ENCODE peak calls at places on chromosomes 7 and 10, in eight cellular contexts. R, B, S, F, G, L, A and V are unnamed samples. For H3K36me3, the result is how much of the 10 kb centered on the place peaks cover.

GRCh38 chr7:128931186-128931798 is 6.4 kb upstream of the IRF5 start:
- DNase-seq in R (no peak), B (peak), S (no peak), F (no peak), G (no peak), L (no peak), A (no peak), V (no peak)

GRCh38 chr10:53403688-53404087 is 631.1 kb upstream of the MBL2 start:
- DNase-seq in R (peak), B (peak), S (peak), F (no peak), G (no peak), L (no peak), A (no peak), V (peak)

GRCh38 chr10:61066661-61067353 is 122.8 kb upstream of the RHOBTB1 start:
- DNase-seq in R (no peak), B (no peak), S (no peak), F (no peak), G (no peak), L (peak), A (no peak), V (no peak)

GRCh38 chr7:2713370-2713769 is 25.4 kb downstream of the AMZ1 start:
- DNase-seq in R (no peak), B (no peak), S (peak), F (peak), G (no peak), L (no peak), A (no peak), V (no peak)

GRCh38 chr10:71513896-71514295 is 117.2 kb downstream of the CDH23 start:
- DNase-seq in R (no peak), B (no peak), S (no peak), F (no peak), G (no peak), L (no peak), A (no peak), V (no peak)

GRCh38 chr7:157493017-157493416 is 156.2 kb downstream of the DNAJB6 start:
- DNase-seq in R (no peak), B (no peak), S (no peak), F (no peak), G (no peak), L (no peak), A (no peak), V (no peak)

GRCh38 chr10:105770813-105771212 is 1129.7 kb downstream of the SORCS3 start:
- DNase-seq in R (no peak), B (no peak), S (no peak), F (no peak), G (no peak), L (no peak), A (no peak), V (no peak)

GRCh38 chr7:156657681-156658080 is 17.1 kb downstream of the RNF32 start:
- DNase-seq in R (no peak), B (no peak), S (no peak), F (no peak), G (no peak), L (no peak), A (no peak), V (no peak)

DNA sequence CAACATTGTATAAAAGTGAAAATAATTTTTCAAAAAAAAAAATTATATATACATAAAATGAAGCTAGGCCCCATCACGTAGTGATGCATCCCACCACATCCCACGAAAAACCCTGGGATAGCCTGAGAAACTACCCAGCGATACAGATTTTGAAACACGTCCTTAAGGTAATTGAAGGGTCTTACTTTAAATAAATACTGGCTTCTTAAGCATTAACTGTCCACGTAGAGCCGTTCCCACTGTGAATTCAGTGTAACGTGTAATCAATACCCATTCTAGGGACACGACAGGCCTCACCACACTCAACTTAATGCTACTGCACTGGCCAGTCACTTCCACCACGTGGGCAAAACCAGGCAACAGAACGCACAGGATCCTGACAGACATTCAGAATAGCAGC is 4.0 kb downstream of the ANKRD61 start:
- DNase-seq in R (no peak), B (no peak), S (no peak), F (no peak), G (no peak), L (no peak), A (no peak), V (no peak)
- H3K36me3 ChIP-seq in R (under half), B (under half), S (half or more), F (under half), G (under half), L (under half), A (under half), V (under half)

GRCh38 chr10:45647118-45647517 is 25.5 kb downstream of the ZFAND4 start:
- DNase-seq in R (no peak), B (no peak), S (no peak), F (no peak), G (no peak), L (no peak), A (no peak), V (no peak)
- H3K36me3 ChIP-seq in R (under half), B (under half), S (under half), F (under half), G (under half), L (under half), A (under half), V (under half)

DNA sequence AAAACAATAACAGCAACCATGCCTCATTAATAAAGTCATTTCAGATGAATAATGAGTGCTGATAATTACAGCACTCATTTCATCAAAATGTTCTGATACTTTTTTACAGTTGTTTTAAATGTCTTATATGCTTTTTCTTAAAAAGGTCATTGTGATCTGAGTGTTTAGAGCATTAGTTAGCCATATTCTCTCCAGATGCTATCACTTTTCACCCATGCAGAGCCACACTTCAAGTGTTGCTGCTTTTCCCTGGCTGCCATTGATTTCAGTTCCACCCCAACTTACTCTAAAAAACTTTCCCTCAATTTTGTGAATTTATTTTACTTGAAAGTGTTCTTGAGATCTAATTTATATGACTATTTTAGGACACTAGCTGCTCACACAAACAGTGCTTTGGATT is 41.8 kb downstream of the NUP205 start:
- DNase-seq in R (no peak), B (no peak), S (no peak), F (no peak), G (no peak), L (no peak), A (no peak), V (no peak)
- H3K36me3 ChIP-seq in R (under half), B (under half), S (half or more), F (half or more), G (half or more), L (under half), A (under half), V (under half)

GRCh38 chr10:73801253-73801590 is 10.2 kb downstream of the NDST2 start:
- DNase-seq in R (no peak), B (peak), S (no peak), F (no peak), G (no peak), L (no peak), A (no peak), V (no peak)
- H3K36me3 ChIP-seq in R (half or more), B (under half), S (half or more), F (under half), G (half or more), L (under half), A (under half), V (under half)

GRCh38 chr10:5470062-5470751 is 29.2 kb downstream of the CALML5 start:
- DNase-seq in R (no peak), B (no peak), S (no peak), F (no peak), G (no peak), L (no peak), A (no peak), V (no peak)
- H3K36me3 ChIP-seq in R (under half), B (under half), S (under half), F (under half), G (under half), L (under half), A (under half), V (under half)